ENCODE peak calls at places on chromosomes 4 and X, in five cellular contexts. V is kidney epithelial cell; L is CD4-positive, alpha-beta T cell; B is astrocyte of the spinal cord; G is RWPE1. Q is an unnamed sample.

GRCh38 chr4:157040380-157040779 is 35.6 kb upstream of the GLRB start:
- DNase-seq in V (no peak), L (no peak), B (no peak), G (no peak), Q (no peak)

GRCh38 chrX:17692709-17693346 is 44.5 kb upstream of the SCML1 start:
- DNase-seq in V (peak; percentile 38), L (no peak), B (peak; percentile 58), G (no peak), Q (peak; percentile 19)

GRCh38 chr4:82739292-82740190 is 59.1 kb downstream of the SCD5 start:
- DNase-seq in V (no peak), L (peak; percentile 23), B (peak; percentile 60), G (no peak), Q (no peak)

GRCh38 chr4:107094976-107095375 is 58.9 kb upstream of the DKK2 start:
- DNase-seq in V (no peak), L (no peak), B (no peak), G (no peak), Q (no peak)

GRCh38 chr4:79421483-79421882 is 13.5 kb upstream of the GK2 start:
- DNase-seq in V (no peak), L (no peak), B (no peak), G (no peak), Q (no peak)

GRCh38 chr4:5969336-5969735 is 48.9 kb downstream of the C4orf50 start:
- DNase-seq in V (no peak), L (no peak), B (no peak), G (no peak), Q (no peak)

GRCh38 chrX:79169484-79169883 is 25.0 kb downstream of the GPR174 start:
- DNase-seq in V (no peak), L (no peak), B (no peak), G (no peak), Q (no peak)

GRCh38 chr4:17468638-17469221 is 43.2 kb downstream of the QDPR start:
- DNase-seq in V (no peak), L (no peak), B (peak; percentile 45), G (no peak), Q (no peak)

GRCh38 chr4:94527556-94528233 is 76.0 kb downstream of the PDLIM5 start:
- DNase-seq in V (no peak), L (no peak), B (no peak), G (no peak), Q (no peak)

GRCh38 chr4:176300565-176300964 is 19.2 kb upstream of the SPCS3 start:
- DNase-seq in V (no peak), L (no peak), B (no peak), G (no peak), Q (no peak)

GRCh38 chrX:137945470-137945869 is 379.5 kb downstream of the ZIC3 start:
- DNase-seq in V (no peak), L (no peak), B (no peak), G (no peak), Q (no peak)

GRCh38 chr4:76074468-76074867 is at the start of gene ART3:
- DNase-seq in V (no peak), L (no peak), B (no peak), G (no peak), Q (no peak)

GRCh38 chr4:73193155-73193554 is 65.4 kb downstream of the ANKRD17 start:
- DNase-seq in V (no peak), L (no peak), B (no peak), G (no peak), Q (no peak)

GRCh38 chr4:14284578-14284977 is 657.1 kb upstream of the BOD1L1 start:
- DNase-seq in V (no peak), L (no peak), B (no peak), G (no peak), Q (no peak)

GRCh38 chrX:18676470-18676869 is 4.6 kb upstream of the RS1 start:
- DNase-seq in V (no peak), L (no peak), B (no peak), G (peak; percentile 20), Q (no peak)

GRCh38 chrX:12263211-12263610 is 124.9 kb downstream of the FRMPD4 start:
- DNase-seq in V (no peak), L (no peak), B (no peak), G (no peak), Q (no peak)
- TF ChIP-seq CTCF in V (no peak), L (no peak), B (no peak), G (no peak), Q (no peak)

GRCh38 chrX:107272431-107272921 is 66.1 kb downstream of the DNAAF6 start:
- DNase-seq in V (no peak), L (no peak), B (no peak), G (no peak), Q (no peak)
- TF ChIP-seq CTCF in V (peak; percentile 11), L (peak; percentile 9), B (no peak), G (no peak), Q (peak; percentile 53)

GRCh38 chr4:86891785-86892638 is at the start of gene C4orf36:
- DNase-seq in V (no peak), L (peak; percentile 9), B (peak; percentile 38), G (peak; percentile 72), Q (peak; percentile 92)
- TF ChIP-seq CTCF in V (no peak), L (no peak), B (no peak), G (peak; percentile 11), Q (peak; percentile 51)

DNA sequence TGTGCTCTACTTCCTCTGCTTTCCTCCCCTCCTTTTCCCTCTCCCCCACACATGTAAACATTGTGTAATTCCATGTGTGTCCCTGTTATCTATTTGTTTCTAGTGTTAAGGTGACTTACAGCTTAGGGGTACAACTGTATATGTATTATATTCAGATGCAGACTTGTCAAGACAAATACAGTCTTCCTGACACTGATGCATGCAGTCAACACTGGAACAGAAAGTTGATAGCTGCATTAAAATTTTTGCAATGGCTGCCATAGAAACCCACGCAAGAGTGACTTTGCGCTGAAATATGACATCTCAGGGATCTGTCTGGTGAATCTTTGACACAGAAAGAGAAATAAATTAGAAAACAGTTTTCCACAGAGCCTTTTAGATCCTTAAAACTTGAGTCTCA is 656.7 kb downstream of the IL1RAPL1 start:
- DNase-seq in V (no peak), L (no peak), B (no peak), G (no peak), Q (no peak)
- TF ChIP-seq CTCF in V (no peak), L (no peak), B (no peak), G (no peak), Q (no peak)

GRCh38 chr4:128061566-128062536 is 739 bp downstream of the LARP1B start:
- DNase-seq in V (no peak), L (peak; percentile 33), B (peak; percentile 42), G (peak; percentile 64), Q (peak; percentile 51)
- TF ChIP-seq CTCF in V (peak; percentile 32), L (no peak), B (peak; percentile 15), G (no peak), Q (peak; percentile 35)